ENCODE peak calls at places on chromosomes 4 and X, in six cellular contexts. One of them, this sample, is unnamed. For H3K27me3, H3K36me3 and H3K4me1, the result is how much of the 10 kb centered on the place peaks cover.

GRCh38 chr4:157300678-157301077 is 80.2 kb downstream of the GRIA2 start:
- DNase-seq in tibial nerve: no peak
- DNase-seq in lower lobe of right lung: no peak
- DNase-seq in prostate gland: no peak
- DNase-seq in stomach: no peak
- DNase-seq in mesendoderm: peak
- DNase-seq in this sample: no peak

GRCh38 chrX:10163031-10163430 is 6.3 kb downstream of the CLCN4 start:
- DNase-seq in lower lobe of right lung: no peak
- DNase-seq in prostate gland: no peak
- DNase-seq in stomach: no peak
- DNase-seq in tibial nerve: no peak
- DNase-seq in mesendoderm: no peak
- DNase-seq in this sample: no peak

GRCh38 chrX:72540318-72540717 is 32.3 kb downstream of the HDAC8 start:
- DNase-seq in lower lobe of right lung: no peak
- DNase-seq in prostate gland: no peak
- DNase-seq in mesendoderm: peak
- DNase-seq in stomach: no peak
- DNase-seq in tibial nerve: no peak
- DNase-seq in this sample: no peak

GRCh38 chrX:137425273-137425902 is 140.5 kb upstream of the ZIC3 start:
- DNase-seq in stomach: no peak
- DNase-seq in lower lobe of right lung: no peak
- DNase-seq in prostate gland: no peak
- DNase-seq in mesendoderm: peak
- DNase-seq in tibial nerve: no peak
- DNase-seq in this sample: no peak

GRCh38 chr4:25370242-25370641 is 6.8 kb upstream of the ANAPC4 start:
- DNase-seq in tibial nerve: no peak
- DNase-seq in mesendoderm: peak
- DNase-seq in prostate gland: no peak
- DNase-seq in lower lobe of right lung: no peak
- DNase-seq in stomach: no peak
- DNase-seq in this sample: no peak

GRCh38 chr4:55157559-55158277 is 32.3 kb upstream of the KDR start:
- DNase-seq in lower lobe of right lung: no peak
- DNase-seq in stomach: no peak
- DNase-seq in mesendoderm: no peak
- DNase-seq in tibial nerve: no peak
- DNase-seq in prostate gland: no peak
- DNase-seq in this sample: no peak

GRCh38 chrX:41823402-41823801 is 99.4 kb downstream of the GPR82 start:
- DNase-seq in prostate gland: no peak
- DNase-seq in tibial nerve: no peak
- DNase-seq in lower lobe of right lung: no peak
- DNase-seq in stomach: no peak
- DNase-seq in mesendoderm: no peak
- DNase-seq in this sample: no peak

GRCh38 chrX:69309074-69309792 is 144.0 kb upstream of the PJA1 start:
- DNase-seq in lower lobe of right lung: no peak
- DNase-seq in prostate gland: no peak
- DNase-seq in stomach: no peak
- DNase-seq in mesendoderm: no peak
- DNase-seq in tibial nerve: no peak
- DNase-seq in this sample: no peak

GRCh38 chr4:13700196-13701140 is 72.9 kb upstream of the BOD1L1 start:
- DNase-seq in tibial nerve: no peak
- DNase-seq in prostate gland: no peak
- DNase-seq in mesendoderm: no peak
- DNase-seq in stomach: no peak
- DNase-seq in lower lobe of right lung: no peak
- DNase-seq in this sample: no peak

GRCh38 chr4:8912506-8912905 is 40.9 kb upstream of the HMX1 start:
- DNase-seq in lower lobe of right lung: no peak
- DNase-seq in stomach: peak
- DNase-seq in tibial nerve: no peak
- DNase-seq in prostate gland: no peak
- DNase-seq in mesendoderm: no peak
- DNase-seq in this sample: no peak

GRCh38 chr4:7820031-7820825 is 119.4 kb downstream of the AFAP1 start:
- DNase-seq in lower lobe of right lung: no peak
- DNase-seq in stomach: no peak
- DNase-seq in prostate gland: no peak
- DNase-seq in mesendoderm: no peak
- DNase-seq in tibial nerve: no peak
- DNase-seq in this sample: no peak

GRCh38 chrX:19747672-19748610 is 139.5 kb downstream of the SH3KBP1 start:
- DNase-seq in prostate gland: no peak
- DNase-seq in lower lobe of right lung: peak
- DNase-seq in stomach: no peak
- DNase-seq in tibial nerve: no peak
- DNase-seq in mesendoderm: no peak
- DNase-seq in this sample: no peak

GRCh38 chrX:151985955-151986354 is 11.5 kb upstream of the GABRE start:
- DNase-seq in tibial nerve: no peak
- DNase-seq in stomach: no peak
- DNase-seq in prostate gland: no peak
- DNase-seq in mesendoderm: no peak
- DNase-seq in lower lobe of right lung: no peak
- DNase-seq in this sample: peak

GRCh38 chr4:79042079-79042674 is 102.9 kb upstream of the PAQR3 start:
- DNase-seq in mesendoderm: peak
- DNase-seq in lower lobe of right lung: no peak
- DNase-seq in stomach: no peak
- DNase-seq in prostate gland: peak
- DNase-seq in tibial nerve: no peak
- DNase-seq in this sample: no peak

GRCh38 chr4:61561028-61561427 is 360.9 kb downstream of the ADGRL3 start:
- DNase-seq in tibial nerve: no peak
- DNase-seq in stomach: no peak
- DNase-seq in mesendoderm: no peak
- DNase-seq in lower lobe of right lung: no peak
- DNase-seq in prostate gland: no peak
- DNase-seq in this sample: no peak

GRCh38 chr4:124641715-124642380 is 70.7 kb downstream of the ANKRD50 start:
- DNase-seq in prostate gland: no peak
- DNase-seq in stomach: no peak
- DNase-seq in tibial nerve: no peak
- DNase-seq in lower lobe of right lung: no peak
- DNase-seq in mesendoderm: no peak
- DNase-seq in this sample: peak

GRCh38 chrX:136395271-136395670 is 92.5 kb upstream of the BRS3 start:
- DNase-seq in tibial nerve: no peak
- DNase-seq in prostate gland: no peak
- DNase-seq in mesendoderm: no peak
- DNase-seq in stomach: no peak
- DNase-seq in lower lobe of right lung: no peak
- DNase-seq in this sample: no peak

GRCh38 chr4:102787096-102787867 is 26.5 kb upstream of the MANBA start:
- DNase-seq in tibial nerve: no peak
- DNase-seq in stomach: no peak
- DNase-seq in lower lobe of right lung: no peak
- DNase-seq in mesendoderm: no peak
- DNase-seq in prostate gland: no peak
- DNase-seq in this sample: no peak

GRCh38 chr4:38490753-38491446 is 173.1 kb upstream of the KLF3 start:
- DNase-seq in lower lobe of right lung: no peak
- DNase-seq in mesendoderm: no peak
- DNase-seq in prostate gland: no peak
- DNase-seq in stomach: no peak
- DNase-seq in tibial nerve: no peak
- DNase-seq in this sample: no peak

GRCh38 chr4:1516261-1516660 is 110.0 kb upstream of the NKX1-1 start:
- DNase-seq in mesendoderm: no peak
- DNase-seq in tibial nerve: no peak
- DNase-seq in lower lobe of right lung: peak
- DNase-seq in prostate gland: no peak
- DNase-seq in stomach: no peak
- DNase-seq in this sample: no peak

GRCh38 chr4:1515763-1516162 is 109.5 kb upstream of the NKX1-1 start:
- DNase-seq in stomach: no peak
- DNase-seq in mesendoderm: no peak
- DNase-seq in tibial nerve: no peak
- DNase-seq in prostate gland: no peak
- DNase-seq in lower lobe of right lung: peak
- DNase-seq in this sample: no peak

GRCh38 chr4:1516881-1517480 is 110.7 kb upstream of the NKX1-1 start:
- DNase-seq in lower lobe of right lung: peak
- DNase-seq in tibial nerve: no peak
- DNase-seq in mesendoderm: no peak
- DNase-seq in stomach: no peak
- DNase-seq in prostate gland: no peak
- DNase-seq in this sample: no peak

GRCh38 chr4:1518997-1519700 is 112.9 kb upstream of the NKX1-1 start:
- DNase-seq in mesendoderm: no peak
- DNase-seq in prostate gland: no peak
- DNase-seq in stomach: no peak
- DNase-seq in tibial nerve: no peak
- DNase-seq in lower lobe of right lung: peak
- DNase-seq in this sample: no peak

DNA sequence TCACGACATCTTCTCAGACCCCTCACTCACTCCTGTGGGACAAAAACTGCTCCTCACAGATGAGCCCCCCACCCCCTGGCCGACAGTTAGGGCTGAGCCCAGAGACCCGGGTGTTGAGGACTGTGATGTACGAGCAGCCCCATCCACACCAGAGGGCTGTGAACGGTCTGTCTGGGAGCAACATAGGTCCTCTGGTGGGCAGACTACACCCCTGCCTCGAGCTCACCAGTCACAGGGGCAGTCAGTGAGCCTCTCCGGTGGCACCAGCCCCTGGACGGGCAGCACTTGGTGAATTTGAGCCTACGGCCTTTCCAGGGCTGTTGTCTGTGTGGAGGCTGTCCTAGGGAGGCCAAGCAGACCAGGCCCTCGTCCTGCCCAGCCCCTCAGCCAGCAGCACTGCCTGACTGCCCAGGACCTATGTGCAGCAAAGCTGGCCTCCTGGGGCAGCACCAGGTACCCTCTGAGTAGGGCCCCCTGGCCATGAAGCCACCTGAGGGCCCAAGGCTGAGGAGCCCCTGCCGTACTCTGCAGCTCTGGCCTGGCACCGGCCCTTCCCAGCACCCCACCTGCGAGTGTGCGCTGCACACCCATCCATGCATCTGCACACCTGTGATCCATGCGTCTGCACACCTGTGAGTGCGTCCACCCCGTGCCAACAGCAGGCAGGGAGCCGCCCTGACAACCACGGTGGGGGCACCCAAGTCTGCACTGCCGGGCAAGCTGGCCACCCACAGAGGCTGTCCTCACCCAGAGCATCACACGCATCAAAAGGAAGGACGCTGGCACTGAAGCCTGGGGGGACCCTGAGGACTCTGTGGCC is 111.6 kb upstream of the NKX1-1 start:
- DNase-seq in prostate gland: no peak
- DNase-seq in tibial nerve: no peak
- DNase-seq in lower lobe of right lung: peak
- DNase-seq in stomach: no peak
- DNase-seq in mesendoderm: no peak
- DNase-seq in this sample: no peak
- H3K27me3 ChIP-seq in prostate gland: under half
- H3K27me3 ChIP-seq in tibial nerve: under half
- H3K27me3 ChIP-seq in lower lobe of right lung: half or more
- H3K27me3 ChIP-seq in stomach: half or more
- H3K27me3 ChIP-seq in mesendoderm: under half
- H3K27me3 ChIP-seq in this sample: under half

GRCh38 chr4:109506890-109507289 is 53.2 kb upstream of the MCUB start:
- DNase-seq in mesendoderm: no peak
- DNase-seq in tibial nerve: no peak
- DNase-seq in stomach: no peak
- DNase-seq in lower lobe of right lung: no peak
- DNase-seq in prostate gland: no peak
- DNase-seq in this sample: no peak

GRCh38 chr4:109510687-109511086 is 49.4 kb upstream of the MCUB start:
- DNase-seq in stomach: no peak
- DNase-seq in mesendoderm: no peak
- DNase-seq in lower lobe of right lung: no peak
- DNase-seq in prostate gland: no peak
- DNase-seq in tibial nerve: no peak
- DNase-seq in this sample: no peak

GRCh38 chr4:109511414-109511813 is 48.6 kb upstream of the MCUB start:
- DNase-seq in mesendoderm: no peak
- DNase-seq in tibial nerve: no peak
- DNase-seq in stomach: no peak
- DNase-seq in prostate gland: no peak
- DNase-seq in lower lobe of right lung: no peak
- DNase-seq in this sample: no peak
- H3K36me3 ChIP-seq in mesendoderm: under half
- H3K36me3 ChIP-seq in tibial nerve: under half
- H3K36me3 ChIP-seq in stomach: half or more
- H3K36me3 ChIP-seq in prostate gland: under half
- H3K36me3 ChIP-seq in lower lobe of right lung: half or more
- H3K36me3 ChIP-seq in this sample: under half

GRCh38 chrX:40082447-40083119 is 15.2 kb downstream of the BCOR start:
- DNase-seq in stomach: no peak
- DNase-seq in prostate gland: no peak
- DNase-seq in lower lobe of right lung: no peak
- DNase-seq in mesendoderm: no peak
- DNase-seq in tibial nerve: no peak
- DNase-seq in this sample: no peak
- H3K4me1 ChIP-seq in stomach: half or more
- H3K4me1 ChIP-seq in prostate gland: under half
- H3K4me1 ChIP-seq in lower lobe of right lung: under half
- H3K4me1 ChIP-seq in mesendoderm: under half
- H3K4me1 ChIP-seq in tibial nerve: under half
- H3K4me1 ChIP-seq in this sample: half or more

GRCh38 chrX:118824173-118824782 is 654 bp downstream of the ZCCHC12 start:
- DNase-seq in lower lobe of right lung: no peak
- DNase-seq in stomach: no peak
- DNase-seq in tibial nerve: no peak
- DNase-seq in prostate gland: no peak
- DNase-seq in mesendoderm: peak
- DNase-seq in this sample: no peak

DNA sequence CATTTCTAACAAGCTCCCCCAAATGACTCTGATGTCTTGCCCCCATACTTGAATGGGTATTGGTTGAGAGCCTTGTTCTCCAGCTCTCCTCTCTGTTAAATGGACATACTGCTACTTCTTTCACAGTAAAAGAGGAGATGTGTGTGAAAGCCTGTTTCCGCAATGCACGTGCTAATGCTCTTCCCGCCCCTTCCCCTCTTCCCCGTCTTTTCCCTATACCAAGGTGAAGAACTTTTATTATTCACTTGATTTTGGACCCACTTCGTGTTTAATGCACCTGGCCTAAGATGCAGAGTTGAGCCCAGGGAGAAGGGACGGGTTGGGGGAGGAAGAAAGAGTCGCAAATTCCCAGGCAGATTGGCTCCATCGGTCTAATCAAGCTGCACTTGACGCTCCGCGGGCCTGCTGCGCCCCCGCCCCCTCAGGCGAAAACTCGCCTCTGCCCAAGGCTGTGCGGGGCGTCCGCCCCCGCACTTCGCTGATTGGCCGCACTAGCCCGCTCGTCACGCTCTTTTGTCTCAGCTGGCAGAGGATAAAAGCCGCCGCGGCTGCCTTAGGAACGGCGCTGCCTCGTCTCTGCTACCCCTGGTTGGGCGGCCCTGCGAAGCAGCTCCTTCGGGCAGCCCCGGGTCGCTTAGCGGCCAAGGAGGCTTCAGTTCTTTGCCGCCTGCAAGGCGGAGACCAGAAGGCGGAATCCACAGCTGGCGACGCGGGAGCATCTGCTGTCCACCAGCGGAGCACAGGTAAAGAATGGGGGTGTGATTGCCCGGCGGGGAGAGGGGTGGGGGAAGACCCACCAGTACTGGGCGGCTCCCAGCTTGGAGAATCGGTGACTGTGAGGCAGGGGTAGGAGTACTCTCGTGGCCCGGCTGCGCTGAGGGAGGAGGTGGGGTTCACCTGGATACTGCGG is at the start of gene ZCCHC12:
- DNase-seq in stomach: peak
- DNase-seq in lower lobe of right lung: peak
- DNase-seq in prostate gland: peak
- DNase-seq in tibial nerve: no peak
- DNase-seq in mesendoderm: peak
- DNase-seq in this sample: peak
- H3K27me3 ChIP-seq in stomach: half or more
- H3K27me3 ChIP-seq in lower lobe of right lung: under half
- H3K27me3 ChIP-seq in prostate gland: under half
- H3K27me3 ChIP-seq in tibial nerve: under half
- H3K27me3 ChIP-seq in mesendoderm: under half
- H3K27me3 ChIP-seq in this sample: under half

This sample was measured in body of pancreas.